ENCODE peak calls at places on chromosomes 2 and 18, in four cellular contexts. L is NCI-H345; G is retina; N is naive thymus-derived CD8-positive, alpha-beta T cell. Y is an unnamed sample.

GRCh38 chr18:2337552-2338141 is 233.7 kb downstream of the METTL4 start:
- DNase-seq in N (peak), L (no peak), G (no peak), Y (no peak)

GRCh38 chr2:126886201-126886905 is 12.3 kb upstream of the TEX51 start:
- DNase-seq in L (no peak), G (peak), N (peak), Y (no peak)

GRCh38 chr2:190846746-190847145 is 33.9 kb upstream of the GLS start:
- DNase-seq in N (no peak), G (no peak), L (peak), Y (no peak)

GRCh38 chr2:84204995-84205394 is 254.1 kb downstream of the SUCLG1 start:
- DNase-seq in L (no peak), N (no peak), G (no peak), Y (no peak)

GRCh38 chr18:34153711-34154110 is 71.0 kb downstream of the NOL4 start:
- DNase-seq in N (no peak), G (no peak), L (no peak), Y (no peak)

GRCh38 chr2:63477686-63478085 is 110.6 kb downstream of the WDPCP start:
- DNase-seq in G (no peak), L (no peak), N (no peak), Y (no peak)

GRCh38 chr2:39625193-39625926 is 40.4 kb upstream of the TMEM178A start:
- DNase-seq in N (no peak), L (no peak), G (no peak), Y (no peak)

GRCh38 chr2:237673130-237673921 is 45.9 kb downstream of the LRRFIP1 start:
- DNase-seq in N (peak), L (peak), G (peak), Y (peak)

GRCh38 chr2:238974510-238975166 is 126.8 kb downstream of the TWIST2 start:
- DNase-seq in N (no peak), G (no peak), L (no peak), Y (no peak)

GRCh38 chr18:58263055-58263732 is 219.2 kb downstream of the NEDD4L start:
- DNase-seq in L (no peak), G (no peak), N (no peak), Y (no peak)

Y was measured in NCI-H1105.